ENCODE peak calls at places on chromosome 19, in six cellular contexts. J is dorsolateral prefrontal cortex, H is AG04450, R is fibroblast of mammary gland, Y is Peyer's patch, F is tibial artery. X is an unnamed sample.

GRCh38 chr19:45774765-45775164 is 5.7 kb upstream of the SIX5 start:
- DNase-seq in Y (no peak), F (no peak), R (no peak), H (no peak), J (no peak), X (no peak)

GRCh38 chr19:1250374-1251232 is 2.2 kb downstream of the MIDN start:
- DNase-seq in Y (peak), F (no peak), H (no peak), J (peak), R (no peak), X (peak)

GRCh38 chr19:3323026-3323425 is 43.4 kb upstream of the NFIC start:
- DNase-seq in R (no peak), J (no peak), H (no peak), Y (no peak), F (no peak), X (peak)

GRCh38 chr19:27793128-27793643 is 1419.8 kb downstream of the UQCRFS1 start:
- DNase-seq in Y (peak), H (peak), F (peak), R (peak), J (peak), X (peak)

GRCh38 chr19:31670931-31671330 is 321.7 kb upstream of the TSHZ3 start:
- DNase-seq in J (no peak), F (no peak), Y (no peak), H (no peak), R (no peak), X (no peak)

GRCh38 chr19:4606921-4607678 is 32.2 kb upstream of the TNFAIP8L1 start:
- DNase-seq in F (no peak), Y (no peak), J (no peak), R (peak), H (no peak), X (no peak)

GRCh38 chr19:11138659-11139526 is 16.7 kb downstream of the SPC24 start:
- DNase-seq in Y (peak), R (peak), J (peak), H (no peak), F (peak), X (no peak)

GRCh38 chr19:2341247-2341705 is 12.8 kb downstream of the SPPL2B start:
- DNase-seq in R (no peak), Y (no peak), J (no peak), F (no peak), H (no peak), X (no peak)

GRCh38 chr19:13670846-13671245 is 93.5 kb upstream of the MRI1 start:
- DNase-seq in F (no peak), J (no peak), Y (no peak), H (no peak), R (no peak), X (no peak)

GRCh38 chr19:16514383-16515019 is 18.3 kb downstream of the C19orf44 start:
- DNase-seq in Y (no peak), J (no peak), H (no peak), F (no peak), R (no peak), X (no peak)

GRCh38 chr19:48900477-48901452 is 653 bp downstream of the NUCB1 start:
- DNase-seq in J (no peak), H (no peak), R (peak), F (no peak), Y (peak), X (peak)

GRCh38 chr19:48895226-48895625 is 3.3 kb downstream of the TULP2 start:
- DNase-seq in J (no peak), F (no peak), Y (no peak), H (no peak), R (no peak), X (no peak)

GRCh38 chr19:48897181-48897580 is 1.4 kb downstream of the TULP2 start:
- DNase-seq in Y (no peak), R (no peak), H (no peak), J (no peak), F (no peak), X (no peak)

GRCh38 chr19:48896191-48896720 is 2.3 kb downstream of the TULP2 start:
- DNase-seq in R (peak), F (peak), J (peak), Y (peak), H (no peak), X (peak)

DNA sequence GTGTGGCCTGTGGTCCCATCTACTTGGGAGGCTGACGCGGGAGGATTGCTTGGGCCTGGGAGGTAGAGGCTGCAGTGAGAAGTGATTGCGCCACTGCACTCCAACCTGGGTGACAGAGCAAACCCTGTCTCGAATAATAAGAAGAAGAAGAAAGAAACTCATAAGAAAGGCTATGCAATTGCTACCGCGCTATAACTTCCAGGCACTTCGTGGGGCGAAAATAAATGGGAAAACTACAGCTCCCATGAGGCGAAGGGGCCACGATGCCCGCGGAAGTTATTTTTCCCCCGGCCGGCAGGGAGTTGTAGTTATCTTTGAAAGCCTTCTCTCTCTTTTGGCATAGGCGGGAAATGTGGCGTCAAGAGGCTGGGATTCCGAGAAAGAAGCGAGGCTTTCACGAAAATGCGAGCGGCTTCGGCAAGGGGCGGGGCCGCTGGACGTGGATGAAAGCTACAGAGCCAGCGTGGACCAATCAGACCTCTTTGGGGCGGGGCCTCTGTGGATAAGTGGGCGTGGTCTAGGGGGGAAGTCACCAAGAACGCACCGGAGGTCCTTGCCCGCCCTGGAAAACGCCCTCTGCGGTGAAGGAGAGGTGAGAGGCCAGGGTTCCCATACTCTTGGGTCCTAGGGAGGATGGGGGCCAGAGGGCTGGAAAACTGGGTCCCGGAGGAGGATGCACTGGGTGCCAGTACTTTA is at the start of gene NUCB1:
- DNase-seq in J (peak), Y (peak), R (peak), H (peak), F (peak), X (peak)
- TF ChIP-seq CTCF in J (no peak), Y (peak), R (peak), H (peak), F (no peak), X (no peak)

GRCh38 chr19:18401580-18402112 is 4.2 kb upstream of the LRRC25 start:
- DNase-seq in J (no peak), H (no peak), Y (peak), F (peak), R (peak), X (no peak)
- TF ChIP-seq CTCF in J (no peak), H (peak), Y (peak), F (no peak), R (peak), X (peak)

DNA sequence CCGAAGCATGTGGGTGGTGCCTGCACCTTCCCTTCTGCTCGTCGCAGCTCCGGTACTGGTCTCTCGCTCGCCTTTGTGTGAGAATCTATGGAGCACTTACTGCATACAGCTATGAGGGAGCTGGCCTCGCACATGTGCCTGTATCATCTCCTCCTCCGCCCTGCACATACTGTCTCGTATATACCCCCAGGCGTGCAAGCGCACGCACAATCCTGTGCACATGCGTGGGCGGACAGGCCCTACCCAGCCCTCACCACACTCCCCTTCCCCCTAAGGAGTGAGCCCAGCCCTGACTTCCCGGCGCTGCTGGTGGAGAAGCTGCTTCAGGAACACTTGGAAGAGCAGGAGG is 8.7 kb downstream of the PIK3R2 start:
- DNase-seq in H (no peak), F (no peak), J (no peak), R (no peak), Y (no peak), X (no peak)
- TF ChIP-seq CTCF in H (no peak), F (no peak), J (no peak), R (no peak), Y (no peak), X (no peak)

DNA sequence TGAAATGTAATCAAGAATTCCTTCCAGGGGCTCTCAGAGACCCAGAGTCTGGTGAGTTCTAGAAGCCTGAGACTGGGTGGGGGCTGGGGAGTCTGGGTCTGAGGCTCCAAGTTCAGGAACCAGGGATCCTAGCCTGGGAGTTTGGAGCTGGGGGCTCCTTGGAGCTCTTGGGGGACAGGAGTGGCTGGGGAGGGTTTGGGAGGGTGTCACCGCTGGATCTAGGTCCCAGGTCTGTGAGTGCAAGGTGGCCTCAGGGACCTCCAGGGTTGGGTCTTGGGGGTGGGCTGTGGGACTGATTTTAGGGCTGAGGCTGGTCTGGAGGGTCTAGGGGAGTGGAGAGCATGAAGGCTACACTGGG is 1.1 kb downstream of the SYCN start:
- DNase-seq in H (no peak), F (no peak), Y (no peak), J (no peak), R (no peak), X (no peak)
- TF ChIP-seq CTCF in H (no peak), F (no peak), Y (no peak), J (no peak), R (no peak), X (no peak)

DNA sequence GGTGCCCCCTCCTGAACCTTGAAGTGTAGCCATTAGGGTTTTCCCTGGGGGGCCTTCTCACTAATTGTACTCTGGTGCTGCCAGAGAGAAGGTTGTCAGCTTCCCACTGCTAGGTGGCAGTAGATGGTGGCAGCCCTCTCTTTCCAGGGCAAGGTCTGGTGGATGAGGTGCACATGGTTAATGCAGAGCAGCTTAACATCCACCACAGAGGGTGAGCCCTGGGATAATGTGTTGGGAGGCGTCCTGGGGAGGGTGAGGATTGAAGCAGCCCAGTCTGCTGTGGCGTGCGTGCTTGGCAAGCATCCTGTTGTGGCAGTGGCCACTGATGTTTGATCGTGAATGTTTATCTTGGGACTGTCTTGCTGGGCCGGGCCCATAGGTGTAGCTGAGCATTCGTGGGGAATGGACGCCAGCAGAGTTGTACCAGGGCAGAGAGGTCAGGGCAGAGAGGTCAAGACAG is 5.8 kb downstream of the EGLN2 start:
- DNase-seq in Y (no peak), H (no peak), F (no peak), R (no peak), J (no peak), X (no peak)
- TF ChIP-seq CTCF in Y (no peak), H (peak), F (no peak), R (no peak), J (peak), X (no peak)

DNA sequence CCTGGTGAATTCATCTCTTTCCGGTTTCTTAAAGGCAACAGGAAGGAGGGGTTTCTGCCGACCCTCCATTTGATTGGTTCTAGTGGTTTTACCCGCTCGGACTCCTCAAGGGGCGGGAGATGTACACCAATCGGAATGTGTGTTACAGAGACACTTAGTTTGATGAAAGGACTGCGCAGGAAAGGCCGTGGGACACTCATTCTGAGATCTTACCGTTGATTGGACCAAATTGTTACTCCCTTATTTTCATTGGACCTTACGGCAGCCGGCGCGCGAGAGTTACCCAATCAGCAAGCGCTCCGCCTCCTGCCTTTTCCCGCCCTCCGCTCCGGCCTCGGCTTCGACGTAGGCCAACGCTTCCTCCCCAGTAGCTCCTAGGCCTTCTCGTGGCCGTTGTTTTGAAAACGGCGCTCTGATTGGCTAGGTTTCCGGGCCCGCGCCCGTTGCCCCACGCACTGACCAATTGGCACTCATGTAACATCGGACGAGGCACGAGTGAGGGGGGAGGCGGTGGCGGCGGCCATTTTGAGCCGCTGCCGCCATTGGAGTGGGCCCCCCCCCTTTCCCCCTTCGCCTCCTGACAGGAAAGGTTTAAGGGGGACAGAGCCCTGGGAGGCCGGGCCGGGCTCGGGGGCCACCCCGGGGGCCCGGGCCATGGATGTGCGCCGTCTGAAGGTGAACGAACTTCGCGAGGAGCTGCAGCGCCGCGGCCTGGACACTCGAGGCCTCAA is at the start of gene HNRNPUL1:
- DNase-seq in R (peak), F (peak), Y (peak), H (peak), J (peak), X (peak)
- TF ChIP-seq CTCF in R (no peak), F (peak), Y (peak), H (peak), J (peak), X (peak)

GRCh38 chr19:47813995-47814328 is 7.8 kb upstream of the CRX start:
- DNase-seq in H (no peak), J (no peak), R (no peak), Y (no peak), F (no peak), X (no peak)

GRCh38 chr19:47813304-47813994 is 8.3 kb upstream of the CRX start:
- DNase-seq in Y (peak), J (no peak), F (peak), R (peak), H (no peak), X (peak)
- TF ChIP-seq CTCF in Y (peak), J (peak), F (peak), R (peak), H (peak), X (peak)

GRCh38 chr19:23436944-23437343 is 41.7 kb upstream of the ZNF91 start:
- DNase-seq in H (no peak), F (no peak), Y (no peak), R (peak), J (no peak), X (no peak)
- TF ChIP-seq CTCF in H (peak), F (no peak), Y (peak), R (peak), J (no peak), X (peak)

X was measured in GM13977.